ENCODE peak calls at places on chromosome 21, in five cellular contexts. I is Panc1, H is HCT116, M is K562, W is stomach. C is an unnamed sample.

GRCh38 chr21:34967509-34968289 is 81.4 kb downstream of the RUNX1 start:
- DNase-seq in M (peak), H (no peak), I (no peak), W (no peak), C (no peak)

GRCh38 chr21:15221799-15222386 is 157.1 kb upstream of the NRIP1 start:
- DNase-seq in M (no peak), W (no peak), I (no peak), H (peak), C (no peak)

GRCh38 chr21:34722684-34723300 is 54.0 kb downstream of the CLIC6 start:
- DNase-seq in H (no peak), M (peak), W (no peak), I (peak), C (no peak)

GRCh38 chr21:35232545-35233176 is 183.6 kb upstream of the RUNX1 start:
- DNase-seq in H (peak), I (peak), W (peak), M (peak), C (no peak)

GRCh38 chr21:42398414-42399030 is 2.7 kb upstream of the TMPRSS3 start:
- DNase-seq in M (no peak), I (no peak), W (no peak), H (no peak), C (no peak)

GRCh38 chr21:34536820-34537219 is 24.8 kb upstream of the KCNE1 start:
- DNase-seq in M (no peak), H (no peak), W (no peak), I (no peak), C (no peak)

GRCh38 chr21:20971296-20971921 is 26.8 kb upstream of the NCAM2 start:
- DNase-seq in H (no peak), I (no peak), M (peak), W (no peak), C (no peak)

GRCh38 chr21:41234574-41234973 is 66.6 kb downstream of the BACE2 start:
- DNase-seq in H (no peak), W (no peak), M (no peak), I (no peak), C (no peak)

GRCh38 chr21:34092241-34092921 is 19.0 kb downstream of the MRPS6 start:
- DNase-seq in H (no peak), W (no peak), I (no peak), M (no peak), C (no peak)

GRCh38 chr21:42922918-42923317 is 2.5 kb downstream of the ERVH48-1 start:
- DNase-seq in M (no peak), W (no peak), H (no peak), I (no peak), C (no peak)

GRCh38 chr21:31184462-31184861 is 146.2 kb upstream of the KRTAP19-8 start:
- DNase-seq in W (no peak), H (no peak), I (no peak), M (no peak), C (no peak)

GRCh38 chr21:41481191-41481590 is 26.8 kb downstream of the TMPRSS2 start:
- DNase-seq in H (no peak), I (no peak), M (no peak), W (no peak), C (no peak)

GRCh38 chr21:42232176-42232825 is 13.4 kb downstream of the ABCG1 start:
- DNase-seq in M (no peak), W (no peak), I (no peak), H (no peak), C (no peak)

GRCh38 chr21:43278359-43278758 is 109.6 kb downstream of the CRYAA start:
- DNase-seq in H (no peak), M (no peak), I (no peak), W (no peak), C (no peak)

GRCh38 chr21:14866859-14867560 is 197.8 kb downstream of the NRIP1 start:
- DNase-seq in W (no peak), M (no peak), I (no peak), H (no peak), C (no peak)

GRCh38 chr21:32940079-32941014 is 85.4 kb upstream of the OLIG2 start:
- DNase-seq in W (peak), I (peak), M (peak), H (peak), C (no peak)

GRCh38 chr21:41901099-41901498 is 22.0 kb upstream of the PRDM15 start:
- DNase-seq in W (peak), M (no peak), H (no peak), I (no peak), C (no peak)

GRCh38 chr21:20445971-20446370 is 552.2 kb upstream of the NCAM2 start:
- DNase-seq in H (no peak), M (no peak), I (no peak), W (no peak), C (no peak)

GRCh38 chr21:35467536-35467935 is 418.4 kb upstream of the RUNX1 start:
- DNase-seq in I (no peak), W (no peak), H (no peak), M (no peak), C (no peak)

GRCh38 chr21:33158654-33159053 is 71.1 kb upstream of the IFNAR2 start:
- DNase-seq in M (no peak), H (no peak), W (no peak), I (no peak), C (no peak)

GRCh38 chr21:27390384-27390783 is 423.5 kb upstream of the ADAMTS5 start:
- DNase-seq in W (no peak), I (no peak), H (no peak), M (no peak), C (no peak)

GRCh38 chr21:27397578-27397977 is 430.7 kb upstream of the ADAMTS5 start:
- DNase-seq in M (no peak), W (no peak), I (no peak), H (no peak), C (no peak)

GRCh38 chr21:27388835-27389234 is 421.9 kb upstream of the ADAMTS5 start:
- DNase-seq in M (no peak), W (no peak), H (no peak), I (no peak), C (no peak)

GRCh38 chr21:27391990-27392389 is 425.1 kb upstream of the ADAMTS5 start:
- DNase-seq in H (no peak), W (no peak), I (no peak), M (no peak), C (no peak)

GRCh38 chr21:27393726-27394125 is 426.8 kb upstream of the ADAMTS5 start:
- DNase-seq in I (no peak), M (no peak), H (no peak), W (no peak), C (no peak)
- TF ChIP-seq POLR2AphosphoS5 in I (no peak), M (no peak), H (no peak), W (no peak), C (no peak)

DNA sequence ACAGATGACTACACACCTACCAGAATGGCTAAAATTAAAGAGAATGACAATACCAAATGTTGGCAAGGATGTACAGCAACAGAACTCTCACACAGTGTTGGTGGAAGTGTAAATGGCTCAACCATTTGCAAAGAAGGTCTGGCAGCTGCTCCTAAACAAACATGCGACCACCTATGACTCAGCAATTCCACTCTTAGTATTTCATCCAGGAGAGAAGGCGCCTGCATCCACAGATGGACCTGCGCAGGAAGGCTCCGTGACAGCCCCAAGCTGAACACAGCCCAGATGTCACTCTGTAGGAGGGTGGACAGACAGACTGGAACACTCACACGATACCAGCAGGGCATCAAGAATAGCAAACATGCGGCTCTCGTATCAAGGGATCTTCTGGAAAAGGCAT is 6.7 kb downstream of the PTTG1IP start:
- DNase-seq in M (no peak), H (no peak), W (no peak), I (no peak), C (no peak)
- H3K4me3 ChIP-seq in M (no peak), H (no peak), W (no peak), I (no peak), C (no peak)

DNA sequence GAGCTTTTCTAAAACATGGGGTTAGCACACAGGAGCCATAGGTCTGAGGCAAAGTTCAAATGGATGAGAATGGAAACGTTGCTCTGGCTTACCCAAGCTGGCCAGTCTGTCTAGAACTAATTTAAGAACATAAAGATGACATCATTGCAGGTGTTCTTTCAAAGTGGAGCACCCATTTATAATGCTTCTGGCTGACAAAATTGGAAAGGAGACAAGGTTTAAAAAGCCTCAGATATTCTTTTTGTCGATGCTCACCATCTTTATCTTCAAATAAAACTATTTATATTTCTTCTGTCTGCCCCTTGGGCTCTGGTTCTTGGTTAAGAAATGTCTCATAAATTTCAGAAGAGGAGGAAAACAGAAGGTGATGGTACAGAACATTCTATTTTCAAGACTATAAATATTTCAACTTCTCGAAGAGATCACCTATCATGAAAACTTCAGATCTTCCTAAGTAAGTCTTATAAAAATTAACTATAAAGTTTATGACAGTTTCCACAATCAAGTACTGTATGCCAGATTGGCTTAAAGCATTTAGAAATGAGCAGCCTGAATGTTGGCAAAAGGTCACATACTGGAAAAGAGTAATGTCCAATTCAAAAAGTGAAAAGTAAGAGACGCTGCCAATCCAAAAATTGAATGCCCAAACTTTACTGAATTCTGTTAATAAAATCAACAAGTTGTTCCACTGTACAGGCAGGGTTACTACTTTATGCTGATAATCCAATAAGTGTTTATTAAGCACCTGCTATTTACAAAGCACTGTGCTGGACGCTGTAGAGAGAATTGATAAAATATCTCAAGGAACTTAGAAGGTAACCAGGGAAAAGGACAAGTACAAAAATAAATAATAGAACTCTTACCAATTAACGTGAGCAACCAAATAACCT is 92.0 kb downstream of the ETS2 start:
- DNase-seq in W (no peak), I (no peak), M (no peak), H (no peak), C (no peak)
- TF ChIP-seq POLR2AphosphoS5 in W (no peak), I (no peak), M (no peak), H (no peak), C (no peak)

DNA sequence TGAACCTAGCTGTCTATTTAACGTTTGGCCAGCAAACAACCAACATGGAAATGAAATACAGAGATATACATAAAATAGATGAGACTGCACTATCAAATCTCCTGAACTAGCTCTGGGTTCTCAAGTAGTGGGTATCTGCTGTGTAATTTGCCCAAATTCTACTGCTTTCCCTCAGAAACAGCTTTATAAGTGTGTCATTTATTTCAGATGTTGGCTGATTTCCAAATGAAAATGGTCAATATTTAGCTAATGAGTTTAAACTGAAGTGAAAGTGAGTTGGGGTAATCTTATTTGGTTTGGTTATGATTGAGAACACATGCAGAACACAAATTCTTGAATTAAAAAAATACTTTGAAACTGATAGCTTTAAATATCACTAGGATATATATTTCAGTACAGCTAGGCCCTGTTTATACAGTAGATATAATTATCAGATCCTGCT is 601.7 kb upstream of the CXADR start:
- DNase-seq in H (no peak), W (no peak), M (no peak), I (no peak), C (no peak)
- H3K4me3 ChIP-seq in H (no peak), W (no peak), M (no peak), I (no peak), C (no peak)

GRCh38 chr21:28641731-28642130 is 350.9 kb downstream of the LTN1 start:
- DNase-seq in W (no peak), I (no peak), M (no peak), H (no peak), C (no peak)
- TF ChIP-seq POLR2AphosphoS5 in W (no peak), I (no peak), M (no peak), H (no peak), C (no peak)

GRCh38 chr21:22438428-22439086 is 1440.3 kb downstream of the NCAM2 start:
- DNase-seq in H (no peak), W (no peak), I (no peak), M (no peak), C (no peak)
- H3K4me3 ChIP-seq in H (no peak), W (no peak), I (peak), M (no peak), C (no peak)

GRCh38 chr21:46035809-46036695 is 54.5 kb downstream of the COL6A1 start:
- DNase-seq in M (peak), H (no peak), W (no peak), I (no peak), C (no peak)
- TF ChIP-seq POLR2AphosphoS5 in M (no peak), H (no peak), W (peak), I (no peak), C (peak)

GRCh38 chr21:26165331-26165730 is 5.2 kb downstream of the APP start:
- DNase-seq in M (no peak), I (no peak), H (no peak), W (no peak), C (no peak)

GRCh38 chr21:26169611-26170470 is 729 bp downstream of the APP start:
- DNase-seq in W (peak), I (no peak), M (no peak), H (peak), C (peak)

GRCh38 chr21:26170471-26171309 is at the start of gene APP:
- DNase-seq in W (peak), M (peak), H (peak), I (no peak), C (peak)

GRCh38 chr21:26169061-26169610 is 1.4 kb downstream of the APP start:
- DNase-seq in W (peak), I (no peak), H (peak), M (no peak), C (peak)

GRCh38 chr21:26167593-26167992 is 3.0 kb downstream of the APP start:
- DNase-seq in H (no peak), M (no peak), I (no peak), W (no peak), C (no peak)
- H3K4me3 ChIP-seq in H (no peak), M (no peak), I (peak), W (peak), C (peak)

GRCh38 chr21:36753556-36753955 is 54.6 kb downstream of the SIM2 start:
- DNase-seq in I (no peak), W (no peak), H (no peak), M (no peak), C (no peak)

GRCh38 chr21:36757246-36757645 is 58.3 kb downstream of the SIM2 start:
- DNase-seq in W (no peak), M (no peak), I (no peak), H (no peak), C (no peak)

GRCh38 chr21:36751383-36751782 is 52.5 kb downstream of the SIM2 start:
- DNase-seq in I (no peak), M (no peak), H (no peak), W (no peak), C (no peak)

GRCh38 chr21:36756527-36756926 is 57.6 kb downstream of the SIM2 start:
- DNase-seq in W (peak), H (no peak), M (no peak), I (peak), C (no peak)

GRCh38 chr21:36754241-36754881 is 55.4 kb downstream of the SIM2 start:
- DNase-seq in W (no peak), H (no peak), I (no peak), M (no peak), C (no peak)
- TF ChIP-seq POLR2AphosphoS5 in W (no peak), H (no peak), I (no peak), M (no peak), C (no peak)

DNA sequence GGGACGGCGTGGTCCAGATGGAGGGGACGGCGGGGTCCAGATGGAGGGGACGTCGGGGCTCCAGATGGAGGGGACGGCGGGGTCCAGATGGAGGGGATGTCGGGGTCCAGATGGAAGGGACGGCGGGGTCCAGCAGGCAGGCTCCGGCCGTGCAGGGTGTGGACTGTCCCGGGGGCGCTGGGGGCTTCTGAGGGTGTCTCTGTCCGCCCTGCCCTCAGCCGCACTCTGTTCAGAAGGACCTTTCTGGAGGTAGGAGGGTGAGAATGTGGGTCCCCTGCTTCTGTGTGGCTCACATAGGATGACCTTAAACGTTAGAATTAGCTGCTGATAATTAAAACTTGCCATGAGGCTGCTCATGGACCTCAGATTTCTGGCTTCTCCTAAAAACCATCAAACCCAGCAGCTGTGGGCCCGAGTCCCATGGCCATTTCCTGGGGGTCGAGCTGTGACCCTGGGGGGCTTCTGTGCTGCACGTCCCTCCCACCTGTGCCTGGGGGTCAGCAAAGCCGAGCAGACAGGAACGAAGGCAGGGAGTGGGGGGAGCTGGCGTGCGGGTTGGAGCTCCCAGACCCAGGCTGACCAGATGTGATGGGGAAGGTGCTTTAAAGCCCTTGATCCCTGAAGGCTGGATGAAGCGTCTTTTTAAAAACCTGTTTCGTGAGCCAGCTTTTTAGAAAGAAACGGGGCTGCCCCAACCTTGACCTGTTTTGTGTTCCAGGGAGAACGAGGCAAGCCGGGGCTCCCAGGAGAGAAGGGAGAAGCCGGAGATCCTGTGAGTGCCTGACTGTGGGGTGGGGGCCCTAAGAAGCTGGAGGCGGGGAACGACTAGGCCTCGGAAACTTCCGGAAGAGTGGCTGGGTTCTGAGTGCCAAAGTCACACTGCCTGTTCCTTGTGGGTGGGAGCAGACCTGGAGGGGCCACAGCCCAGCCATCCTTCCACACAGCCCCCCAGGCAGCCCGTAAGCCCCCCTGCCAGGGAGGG is 7.1 kb downstream of the COL6A1 start:
- DNase-seq in W (no peak), I (no peak), H (no peak), M (no peak), C (no peak)
- H3K4me3 ChIP-seq in W (no peak), I (no peak), H (no peak), M (no peak), C (no peak)